ENCODE peak calls at places on chromosome 14, in four cellular contexts. C, J, W and F are unnamed samples. For H3K27me3 and H3K36me3, the result is how much of the 10 kb centered on the place peaks cover.

GRCh38 chr14:79564371-79564770 is 646.9 kb downstream of the DIO2 start:
- DNase-seq in C (no peak), J (no peak), W (peak), F (no peak)

GRCh38 chr14:72892103-72892878 is 1.6 kb downstream of the DPF3 start:
- DNase-seq in C (peak), J (no peak), W (peak), F (peak)

GRCh38 chr14:83992857-83993256 is 1537.1 kb upstream of the FLRT2 start:
- DNase-seq in C (no peak), J (no peak), W (peak), F (no peak)

GRCh38 chr14:71139058-71139946 is 232.0 kb downstream of the PCNX1 start:
- DNase-seq in C (peak), J (peak), W (peak), F (peak)

GRCh38 chr14:26531894-26532293 is 65.9 kb downstream of the NOVA1 start:
- DNase-seq in C (no peak), J (no peak), W (peak), F (no peak)

GRCh38 chr14:67883717-67884116 is 64.1 kb downstream of the RAD51B start:
- DNase-seq in C (no peak), J (no peak), W (peak), F (no peak)

GRCh38 chr14:85793533-85793932 is 263.6 kb downstream of the FLRT2 start:
- DNase-seq in C (no peak), J (no peak), W (no peak), F (no peak)

GRCh38 chr14:31059152-31059924 is 33.2 kb upstream of the STRN3 start:
- DNase-seq in C (no peak), J (peak), W (peak), F (no peak)

GRCh38 chr14:100155049-100155621 is 4.3 kb downstream of the DEGS2 start:
- DNase-seq in C (peak), J (no peak), W (no peak), F (peak)

GRCh38 chr14:31572955-31573354 is 11.8 kb downstream of the NUBPL start:
- DNase-seq in C (no peak), J (no peak), W (no peak), F (no peak)

GRCh38 chr14:56224691-56225681 is 106.8 kb downstream of the PELI2 start:
- DNase-seq in C (no peak), J (no peak), W (no peak), F (no peak)

GRCh38 chr14:43003845-43004244 is 1397.2 kb downstream of the LRFN5 start:
- DNase-seq in C (no peak), J (no peak), W (peak), F (no peak)

GRCh38 chr14:56138987-56139386 is 20.8 kb downstream of the PELI2 start:
- DNase-seq in C (no peak), J (no peak), W (no peak), F (no peak)

GRCh38 chr14:60301685-60302084 is 52.7 kb downstream of the PPM1A start:
- DNase-seq in C (no peak), J (no peak), W (no peak), F (no peak)

DNA sequence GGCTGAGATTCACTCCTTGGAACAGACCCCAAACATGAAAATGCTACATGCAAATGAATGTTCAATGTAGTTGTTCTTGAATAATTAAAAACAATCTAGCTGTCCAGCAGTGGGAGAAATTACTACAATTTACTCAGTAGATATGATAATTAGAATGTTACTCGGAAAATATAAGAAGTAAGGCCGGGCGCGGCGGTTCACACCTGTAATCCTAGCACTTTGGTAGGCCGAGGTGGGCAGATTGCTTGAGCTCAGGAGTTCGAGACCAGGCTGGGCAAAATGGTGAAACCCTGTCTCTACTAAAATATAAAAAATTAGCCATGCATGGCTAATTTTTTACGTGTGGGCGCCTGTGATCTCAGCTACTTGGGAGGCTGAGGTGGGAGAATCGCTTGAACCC is 15.3 kb upstream of the PTGER2 start:
- DNase-seq in C (no peak), J (no peak), W (no peak), F (no peak)
- H3K4me3 ChIP-seq in C (no peak), J (no peak), W (no peak), F (no peak)

DNA sequence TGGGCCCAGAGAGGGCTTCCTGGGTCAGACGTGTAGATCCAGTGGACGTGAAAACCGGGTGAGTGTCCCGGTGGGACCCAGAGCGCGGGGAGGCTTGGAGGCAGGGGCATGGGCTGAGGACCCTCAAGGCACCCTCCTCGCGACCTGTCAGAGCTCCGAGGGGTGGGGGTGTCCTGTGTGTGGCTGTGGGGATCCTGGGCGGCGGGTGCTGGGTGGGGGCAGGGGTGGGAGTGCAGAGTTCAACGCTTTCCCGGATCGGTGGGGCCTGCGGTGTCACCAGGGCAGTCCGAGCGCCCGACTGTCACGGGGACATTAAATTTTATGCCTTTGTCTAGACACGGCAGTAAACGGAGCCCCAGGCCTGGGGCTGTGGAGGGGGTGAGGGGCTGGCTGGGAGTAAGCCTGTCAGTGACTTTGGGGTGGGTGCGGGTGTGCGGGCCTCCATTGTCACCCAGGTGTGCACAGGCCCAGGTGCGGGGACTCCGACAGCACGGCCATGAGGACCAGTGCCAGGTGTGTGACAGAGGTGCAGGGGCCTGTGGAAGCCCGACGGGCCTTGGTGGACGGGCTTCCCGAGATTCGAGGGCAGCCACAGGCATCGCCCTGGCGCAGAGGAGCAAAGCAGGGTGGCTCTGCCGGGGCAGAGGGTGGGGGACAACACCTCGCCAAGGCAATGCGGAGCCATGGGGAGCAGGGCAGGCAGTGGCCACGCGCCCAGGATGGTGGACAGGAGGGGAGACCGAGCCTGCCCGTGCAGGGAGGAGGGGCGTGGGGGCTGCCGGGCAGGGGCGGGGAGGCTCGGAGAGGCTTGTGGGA is 1.2 kb downstream of the TMEM121 start:
- DNase-seq in C (no peak), J (no peak), W (no peak), F (no peak)
- H3K27me3 ChIP-seq in C (under half), J (under half), W (under half), F (under half)

GRCh38 chr14:68970736-68971135 is 8.4 kb downstream of the ACTN1 start:
- DNase-seq in C (no peak), J (no peak), W (no peak), F (no peak)
- H3K36me3 ChIP-seq in C (under half), J (under half), W (under half), F (under half)

GRCh38 chr14:96592591-96593388 is 90.6 kb downstream of the PAPOLA start:
- DNase-seq in C (peak), J (no peak), W (peak), F (peak)
- H3K4me3 ChIP-seq in C (peak), J (peak), W (peak), F (peak)

GRCh38 chr14:21921453-21921852 is 247.8 kb upstream of the OR4E1 start:
- DNase-seq in C (no peak), J (no peak), W (no peak), F (no peak)
- H3K27me3 ChIP-seq in C (under half), J (under half), W (under half), F (under half)

DNA sequence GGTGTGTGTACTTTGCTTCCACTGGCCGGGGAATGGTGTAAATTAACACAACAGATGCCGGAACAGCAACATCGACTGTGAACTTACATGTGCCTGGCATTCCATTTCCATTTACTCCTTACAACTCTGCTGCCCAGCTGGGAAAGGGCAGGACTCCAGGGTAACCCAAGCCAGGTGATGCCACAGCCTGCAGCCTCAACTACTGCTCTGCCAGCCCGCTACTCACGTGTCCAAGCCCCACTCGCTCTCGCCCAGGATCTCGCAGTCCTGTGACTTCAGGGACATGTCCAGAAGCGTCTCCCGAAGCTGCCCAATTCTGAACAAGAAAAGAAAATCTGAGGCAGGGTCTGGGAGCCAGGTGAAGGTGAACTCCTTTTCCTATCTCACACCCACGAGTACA is 10.7 kb downstream of the ABCD4 start:
- DNase-seq in C (no peak), J (no peak), W (no peak), F (no peak)
- H3K36me3 ChIP-seq in C (under half), J (half or more), W (under half), F (under half)

GRCh38 chr14:36773136-36773540 is 111.5 kb downstream of the PAX9 start:
- DNase-seq in C (no peak), J (no peak), W (peak), F (peak)
- H3K4me3 ChIP-seq in C (no peak), J (no peak), W (no peak), F (no peak)

GRCh38 chr14:74241611-74242005 is 2.4 kb downstream of the VSX2 start:
- DNase-seq in C (no peak), J (no peak), W (no peak), F (no peak)
- H3K27me3 ChIP-seq in C (half or more), J (half or more), W (half or more), F (half or more)

GRCh38 chr14:65072937-65073336 is 29.4 kb downstream of the MAX start:
- DNase-seq in C (peak), J (no peak), W (no peak), F (no peak)

GRCh38 chr14:65077318-65077717 is 25.0 kb downstream of the MAX start:
- DNase-seq in C (no peak), J (no peak), W (no peak), F (peak)

GRCh38 chr14:65074449-65075155 is 27.7 kb downstream of the MAX start:
- DNase-seq in C (no peak), J (no peak), W (no peak), F (no peak)

GRCh38 chr14:65073605-65074201 is 28.6 kb downstream of the MAX start:
- DNase-seq in C (no peak), J (no peak), W (no peak), F (no peak)

GRCh38 chr14:65075628-65076325 is 26.5 kb downstream of the MAX start:
- DNase-seq in C (no peak), J (no peak), W (no peak), F (no peak)
- H3K36me3 ChIP-seq in C (under half), J (under half), W (under half), F (under half)